ENCODE peak calls at places on chromosome 6, in nine cellular contexts. V, W, M, X, N, F, E, P and L are unnamed samples.

GRCh38 chr6:70222350-70222749 is 80.5 kb downstream of the COL9A1 start:
- DNase-seq in V (no peak), W (no peak), M (no peak), X (no peak), N (no peak), F (no peak), E (no peak), P (no peak), L (no peak)

GRCh38 chr6:139882977-139883728 is 508.7 kb upstream of the CITED2 start:
- DNase-seq in V (no peak), W (peak; percentile 21), M (no peak), X (no peak), N (peak; percentile 50), F (no peak), E (no peak), P (no peak), L (peak; percentile 52)

GRCh38 chr6:157139054-157139708 is 184.1 kb downstream of the TMEM242 start:
- DNase-seq in V (no peak), W (peak; percentile 29), M (no peak), X (no peak), N (no peak), F (no peak), E (no peak), P (no peak), L (no peak)

GRCh38 chr6:2639876-2640275 is 110.8 kb downstream of the MYLK4 start:
- DNase-seq in V (no peak), W (no peak), M (no peak), X (peak; percentile 18), N (no peak), F (no peak), E (no peak), P (no peak), L (no peak)

GRCh38 chr6:32565511-32565910 is 24.1 kb downstream of the HLA-DRB1 start:
- DNase-seq in V (no peak), W (no peak), M (no peak), X (no peak), N (no peak), F (no peak), E (no peak), P (no peak), L (no peak)

GRCh38 chr6:129853996-129854711 is 7.0 kb downstream of the TMEM244 start:
- DNase-seq in V (peak; percentile 32), W (no peak), M (no peak), X (no peak), N (peak; percentile 76), F (no peak), E (no peak), P (no peak), L (peak; percentile 60)

GRCh38 chr6:95648636-95649035 is 71.3 kb downstream of the MANEA start:
- DNase-seq in V (no peak), W (peak; percentile 11), M (no peak), X (no peak), N (no peak), F (no peak), E (no peak), P (no peak), L (no peak)

GRCh38 chr6:37168809-37169457 is 1.0 kb upstream of the PIM1 start:
- DNase-seq in V (no peak), W (no peak), M (no peak), X (no peak), N (no peak), F (no peak), E (no peak), P (no peak), L (peak; percentile 71)

GRCh38 chr6:139903411-139904157 is 529.1 kb upstream of the CITED2 start:
- DNase-seq in V (no peak), W (peak; percentile 90), M (no peak), X (no peak), N (no peak), F (no peak), E (no peak), P (no peak), L (no peak)

GRCh38 chr6:105282801-105283585 is 103.2 kb upstream of the POPDC3 start:
- DNase-seq in V (no peak), W (no peak), M (no peak), X (no peak), N (no peak), F (no peak), E (no peak), P (no peak), L (no peak)

GRCh38 chr6:142566628-142567396 is 265.0 kb downstream of the ADGRG6 start:
- DNase-seq in V (peak; percentile 66), W (peak; percentile 67), M (peak; percentile 56), X (peak; percentile 35), N (peak; percentile 58), F (peak; percentile 7), E (no peak), P (no peak), L (peak; percentile 44)

GRCh38 chr6:16762547-16763477 is 1.6 kb upstream of the ATXN1 start:
- DNase-seq in V (peak; percentile 83), W (peak; percentile 83), M (peak; percentile 79), X (no peak), N (peak; percentile 91), F (no peak), E (peak; percentile 85), P (peak; percentile 61), L (peak; percentile 93)

GRCh38 chr6:16762265-16762546 is 946 bp upstream of the ATXN1 start:
- DNase-seq in V (no peak), W (no peak), M (no peak), X (no peak), N (peak; percentile 42), F (no peak), E (no peak), P (no peak), L (no peak)

GRCh38 chr6:16766043-16766521 is 4.8 kb upstream of the ATXN1 start:
- DNase-seq in V (peak; percentile 83), W (peak; percentile 40), M (peak; percentile 65), X (no peak), N (peak; percentile 89), F (no peak), E (no peak), P (no peak), L (peak; percentile 95)

GRCh38 chr6:16765235-16765634 is 4.0 kb upstream of the ATXN1 start:
- DNase-seq in V (no peak), W (no peak), M (no peak), X (no peak), N (no peak), F (no peak), E (no peak), P (no peak), L (no peak)

GRCh38 chr6:16764188-16764950 is 3.1 kb upstream of the ATXN1 start:
- DNase-seq in V (no peak), W (peak; percentile 68), M (no peak), X (no peak), N (peak; percentile 78), F (no peak), E (no peak), P (no peak), L (no peak)
- H3K4me3 ChIP-seq in V (no peak overlapping the region), W (no peak overlapping the region), M (peak overlapping the region; percentile 84), X (no peak overlapping the region), N (no peak overlapping the region), F (no peak overlapping the region), E (no peak overlapping the region), P (no peak overlapping the region), L (peak overlapping the region; percentile 67)

GRCh38 chr6:68895929-68896328 is 260.8 kb downstream of the ADGRB3 start:
- DNase-seq in V (no peak), W (no peak), M (no peak), X (no peak), N (no peak), F (no peak), E (no peak), P (no peak), L (no peak)

GRCh38 chr6:68891419-68891818 is 256.3 kb downstream of the ADGRB3 start:
- DNase-seq in V (no peak), W (no peak), M (no peak), X (no peak), N (peak; percentile 1), F (no peak), E (no peak), P (no peak), L (peak; percentile 12)

DNA sequence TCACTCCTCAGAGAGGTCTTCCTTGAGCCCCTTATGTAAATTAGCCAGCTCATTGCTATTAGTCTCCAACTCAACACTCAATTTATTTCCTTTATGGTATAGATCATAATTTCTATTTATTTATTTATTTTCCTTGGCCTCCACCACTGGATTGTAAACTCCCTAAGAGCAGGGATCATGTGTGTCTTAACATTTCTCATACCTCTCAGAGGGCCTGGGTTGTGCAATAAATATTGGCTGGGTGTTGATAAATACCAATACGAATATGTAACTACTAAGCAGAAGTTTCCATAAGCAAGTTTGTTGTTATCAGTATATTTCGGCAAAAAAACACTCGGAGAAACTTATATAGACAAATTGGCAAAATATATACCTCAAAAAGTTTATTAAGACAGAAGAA is 257.4 kb downstream of the ADGRB3 start:
- DNase-seq in V (no peak), W (no peak), M (no peak), X (no peak), N (no peak), F (no peak), E (no peak), P (no peak), L (no peak)
- TF ChIP-seq CTCF in V (no peak), W (no peak), M (no peak), X (no peak), N (no peak), F (no peak), E (no peak), P (no peak), L (no peak)

DNA sequence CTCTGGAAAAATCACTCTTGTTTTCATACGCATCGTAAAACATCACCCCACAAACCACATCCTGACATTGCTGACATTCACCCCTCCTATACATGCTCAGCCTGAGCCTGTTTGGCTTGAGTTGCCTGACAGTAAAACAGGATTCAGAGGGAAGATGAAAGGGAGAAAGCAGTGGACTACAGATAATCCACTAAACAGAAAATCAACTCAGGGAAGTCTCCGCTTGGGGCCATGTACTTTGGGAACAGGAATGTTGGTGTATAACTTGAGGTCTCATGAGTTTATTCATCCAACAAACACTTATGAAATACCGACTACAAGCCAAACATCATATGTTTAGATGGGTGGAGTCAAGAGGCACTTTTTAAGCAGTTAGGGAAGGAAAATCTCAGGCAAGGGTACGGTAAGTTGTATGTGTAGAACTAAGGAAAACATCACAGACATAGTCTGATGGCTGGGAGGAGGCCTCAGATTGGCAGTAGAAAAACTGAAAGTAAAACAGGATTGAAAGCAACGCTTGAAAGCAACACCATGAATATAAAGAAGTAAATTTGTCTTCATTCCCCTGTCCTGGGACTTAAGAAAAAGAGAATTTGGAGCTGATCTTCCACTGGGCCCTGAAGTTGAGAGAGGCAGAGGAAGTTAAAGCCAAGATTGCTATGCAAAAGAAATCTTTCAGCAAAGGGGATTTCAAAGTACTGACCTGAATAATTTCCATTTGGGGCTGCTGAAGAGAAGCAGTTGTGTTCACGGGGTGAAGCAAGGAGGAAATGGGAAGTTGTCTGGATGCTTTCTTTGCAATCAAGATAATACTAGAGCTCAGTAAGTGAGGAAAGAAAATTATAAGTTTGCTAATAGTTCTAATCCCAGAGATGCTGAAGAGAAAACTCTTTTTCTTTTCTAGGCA is 28.8 kb downstream of the PDE7B start:
- DNase-seq in V (no peak), W (peak; percentile 60), M (no peak), X (no peak), N (peak; percentile 86), F (no peak), E (no peak), P (no peak), L (peak; percentile 65)
- H3K4me3 ChIP-seq in V (no peak overlapping the region), W (peak overlapping the region; percentile 8), M (no peak overlapping the region), X (peak overlapping the region; percentile 24), N (peak overlapping the region; percentile 8), F (peak overlapping the region; percentile 27), E (no peak overlapping the region), P (peak overlapping the region; percentile 22), L (no peak overlapping the region)

DNA sequence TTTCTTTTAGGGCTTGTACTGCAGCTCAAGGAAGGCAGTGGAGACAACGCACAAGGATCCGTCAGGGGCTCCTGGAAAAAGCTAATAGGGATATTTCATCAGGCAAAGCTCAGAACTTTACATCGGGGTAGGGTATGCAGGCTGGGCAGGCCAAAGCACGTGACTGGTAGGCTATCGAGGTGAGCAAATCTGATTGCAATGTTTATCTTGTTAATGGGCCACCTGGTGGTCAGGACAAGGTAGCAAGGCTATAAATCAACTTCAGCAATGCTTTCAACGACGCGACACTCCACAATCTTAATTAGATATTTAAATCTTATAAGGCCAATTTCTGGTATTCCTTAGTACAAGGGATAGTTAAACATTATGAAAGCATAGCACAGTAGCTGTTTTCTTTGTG is 1302.8 kb upstream of the EYS start:
- DNase-seq in V (no peak), W (peak; percentile 12), M (no peak), X (no peak), N (no peak), F (no peak), E (no peak), P (no peak), L (no peak)
- TF ChIP-seq CTCF in V (no peak), W (peak; percentile 22), M (peak; percentile 46), X (no peak), N (peak; percentile 13), F (peak; percentile 19), E (peak; percentile 62), P (no peak), L (no peak)